ENCODE peak calls at places on chromosomes 5 and 9, in five cellular contexts. V is EL, A is left lobe of liver, X is Peyer's patch, J is MM.1S. I is an unnamed sample.

GRCh38 chr9:113705938-113706519 is 170.1 kb upstream of the ZNF618 start:
- DNase-seq in V (no peak), X (no peak), J (no peak), A (peak), I (no peak)

GRCh38 chr9:90921104-90921503 is 119.5 kb downstream of the SYK start:
- DNase-seq in A (peak), X (no peak), V (no peak), J (no peak), I (peak)

GRCh38 chr5:167311340-167311739 is 980.1 kb upstream of the WWC1 start:
- DNase-seq in A (no peak), J (no peak), X (no peak), V (no peak), I (no peak)

GRCh38 chr9:70945301-70945700 is 176.1 kb downstream of the TRPM3 start:
- DNase-seq in J (no peak), V (no peak), A (no peak), X (no peak), I (no peak)

GRCh38 chr5:148913985-148914421 is 87.6 kb downstream of the ADRB2 start:
- DNase-seq in X (no peak), J (peak), V (peak), A (no peak), I (peak)

GRCh38 chr9:70389642-70390266 is 24.7 kb downstream of the KLF9 start:
- DNase-seq in J (no peak), V (no peak), A (no peak), X (no peak), I (no peak)

GRCh38 chr5:56110646-56111403 is 116.1 kb upstream of the IL6ST start:
- DNase-seq in J (no peak), A (no peak), V (peak), X (no peak), I (peak)

GRCh38 chr5:173643964-173644363 is 27.5 kb upstream of the BOD1 start:
- DNase-seq in X (no peak), V (no peak), J (no peak), A (no peak), I (no peak)

GRCh38 chr5:74810915-74811314 is 43.9 kb downstream of the NSA2 start:
- DNase-seq in A (no peak), V (peak), J (no peak), X (no peak), I (peak)

GRCh38 chr9:98191615-98192502 is 578 bp downstream of the CORO2A start:
- DNase-seq in V (no peak), X (peak), J (no peak), A (peak), I (no peak)

GRCh38 chr5:95591490-95591901 is 28.4 kb upstream of the GPR150 start:
- DNase-seq in V (peak), J (no peak), X (no peak), A (no peak), I (peak)

GRCh38 chr5:157312492-157312891 is 46.6 kb downstream of the CYFIP2 start:
- DNase-seq in A (peak), V (peak), J (peak), X (peak), I (peak)

GRCh38 chr9:118992813-118993747 is 376.2 kb downstream of the BRINP1 start:
- DNase-seq in A (peak), X (no peak), V (no peak), J (no peak), I (no peak)

GRCh38 chr5:178519804-178520203 is 70.4 kb downstream of the COL23A1 start:
- DNase-seq in A (no peak), J (no peak), V (no peak), X (no peak), I (no peak)

GRCh38 chr5:133421394-133421793 is 190.9 kb downstream of the FSTL4 start:
- DNase-seq in V (peak), A (no peak), J (no peak), X (no peak), I (no peak)

GRCh38 chr5:53406630-53407316 is 73.7 kb upstream of the FST start:
- DNase-seq in V (peak), J (no peak), X (no peak), A (no peak), I (peak)

GRCh38 chr9:123686849-123687233 is 243.1 kb downstream of the DENND1A start:
- DNase-seq in X (no peak), V (no peak), J (no peak), A (no peak), I (no peak)

GRCh38 chr5:39633057-39633456 is 208.3 kb upstream of the DAB2 start:
- DNase-seq in X (no peak), A (no peak), J (no peak), V (no peak), I (no peak)

GRCh38 chr5:154313360-154314017 is 123.0 kb downstream of the GALNT10 start:
- DNase-seq in J (no peak), X (no peak), V (no peak), A (no peak), I (no peak)

GRCh38 chr5:39073759-39074008 is 515 bp downstream of the RICTOR start:
- DNase-seq in J (no peak), X (no peak), V (no peak), A (no peak), I (no peak)

GRCh38 chr5:20335978-20336377 is 348.0 kb upstream of the CDH18 start:
- DNase-seq in J (no peak), A (no peak), X (no peak), V (no peak), I (no peak)

GRCh38 chr9:20112367-20112766 is 323.5 kb upstream of the SLC24A2 start:
- DNase-seq in J (no peak), X (no peak), A (no peak), V (peak), I (no peak)

GRCh38 chr9:12813960-12814876 is 39.4 kb downstream of the LURAP1L start:
- DNase-seq in X (no peak), J (peak), V (peak), A (no peak), I (peak)

GRCh38 chr5:1510631-1511030 is 13.1 kb downstream of the LPCAT1 start:
- DNase-seq in X (peak), J (no peak), A (no peak), V (no peak), I (no peak)

GRCh38 chr5:2465383-2465782 is 286.1 kb downstream of the IRX2 start:
- DNase-seq in X (no peak), V (no peak), A (no peak), J (no peak), I (no peak)

GRCh38 chr9:132183715-132184114 is 21.9 kb downstream of the NTNG2 start:
- DNase-seq in V (no peak), A (no peak), J (no peak), X (no peak), I (no peak)

GRCh38 chr9:130328349-130328801 is 62.8 kb downstream of the HMCN2 start:
- DNase-seq in V (peak), X (peak), J (no peak), A (no peak), I (no peak)

GRCh38 chr5:96432245-96433065 is 593 bp downstream of the PCSK1 start:
- DNase-seq in X (no peak), V (peak), A (no peak), J (no peak), I (no peak)

GRCh38 chr9:84226126-84226525 is 114.4 kb downstream of the SLC28A3 start:
- DNase-seq in X (no peak), A (no peak), V (no peak), J (no peak), I (no peak)

GRCh38 chr5:74145904-74146303 is 494.6 kb downstream of the ENC1 start:
- DNase-seq in X (no peak), V (no peak), J (no peak), A (no peak), I (no peak)

GRCh38 chr5:9621379-9621903 is 8.7 kb downstream of the TAS2R1 start:
- DNase-seq in J (no peak), X (no peak), A (no peak), V (peak), I (peak)

GRCh38 chr9:11141357-11141756 is 528.6 kb upstream of the PTPRD start:
- DNase-seq in X (no peak), A (no peak), J (no peak), V (no peak), I (no peak)

GRCh38 chr5:1545126-1545797 is 21.5 kb upstream of the LPCAT1 start:
- DNase-seq in A (peak), V (no peak), J (no peak), X (no peak), I (no peak)

GRCh38 chr5:68805427-68805826 is 288.4 kb upstream of the SLC30A5 start:
- DNase-seq in A (no peak), J (no peak), X (no peak), V (no peak), I (no peak)

GRCh38 chr5:82912462-82912861 is 164.7 kb downstream of the TMEM167A start:
- DNase-seq in A (no peak), J (no peak), X (no peak), V (no peak), I (no peak)

GRCh38 chr9:131999692-132000551 is 79.7 kb downstream of the MED27 start:
- DNase-seq in J (no peak), X (no peak), V (peak), A (no peak), I (peak)

GRCh38 chr5:111932628-111933027 is 175.6 kb upstream of the NREP start:
- DNase-seq in J (no peak), V (peak), A (no peak), X (no peak), I (no peak)

GRCh38 chr9:84993105-84993504 is 323.6 kb downstream of the NTRK2 start:
- DNase-seq in J (no peak), V (no peak), A (no peak), X (no peak), I (no peak)

GRCh38 chr9:18056993-18057369 is 417.0 kb upstream of the ADAMTSL1 start:
- DNase-seq in J (peak), A (no peak), V (no peak), X (no peak), I (no peak)

GRCh38 chr9:91157891-91158660 is 203.6 kb downstream of the AUH start:
- DNase-seq in V (no peak), X (no peak), A (no peak), J (no peak), I (no peak)